ENCODE peak calls at places on chromosome 1, in ten cellular contexts. E, Z, F, K, T, B, J, Q, V and I are unnamed samples. For H3K4me1, the result is how much of the 10 kb centered on the place peaks cover.

GRCh38 chr1:112522621-112523020 is 13.9 kb downstream of the WNT2B start:
- DNase-seq in E (no peak), Z (no peak), F (no peak), K (no peak), T (no peak), B (no peak), J (peak), Q (no peak), V (no peak), I (no peak)

GRCh38 chr1:183989078-183989577 is 48.4 kb downstream of the COLGALT2 start:
- DNase-seq in E (no peak), Z (no peak), F (peak), K (no peak), T (no peak), B (peak), J (peak), Q (no peak), V (peak), I (peak)

GRCh38 chr1:93715529-93716126 is 34.0 kb upstream of the BCAR3 start:
- DNase-seq in E (peak), Z (no peak), F (peak), K (peak), T (no peak), B (no peak), J (peak), Q (no peak), V (peak), I (no peak)

GRCh38 chr1:180928272-180929230 is 15.9 kb downstream of the KIAA1614 start:
- DNase-seq in E (no peak), Z (no peak), F (no peak), K (no peak), T (peak), B (no peak), J (no peak), Q (no peak), V (no peak), I (no peak)

GRCh38 chr1:37513795-37514349 is 694 bp downstream of the MEAF6 start:
- DNase-seq in E (peak), Z (peak), F (no peak), K (peak), T (no peak), B (peak), J (no peak), Q (peak), V (no peak), I (no peak)

GRCh38 chr1:32138965-32139364 is 31.1 kb downstream of the KPNA6 start:
- DNase-seq in E (no peak), Z (no peak), F (no peak), K (no peak), T (no peak), B (no peak), J (peak), Q (no peak), V (no peak), I (no peak)

GRCh38 chr1:215023151-215023832 is 59.2 kb upstream of the KCNK2 start:
- DNase-seq in E (no peak), Z (no peak), F (no peak), K (no peak), T (no peak), B (no peak), J (peak), Q (no peak), V (no peak), I (no peak)

GRCh38 chr1:58572691-58573090 is 4.4 kb downstream of the TACSTD2 start:
- DNase-seq in E (no peak), Z (no peak), F (no peak), K (peak), T (no peak), B (peak), J (no peak), Q (no peak), V (no peak), I (no peak)

GRCh38 chr1:151175910-151176309 is at the start of gene TMOD4:
- DNase-seq in E (peak), Z (no peak), F (no peak), K (no peak), T (no peak), B (no peak), J (peak), Q (no peak), V (no peak), I (no peak)

GRCh38 chr1:234628099-234628498 is 18.1 kb upstream of the IRF2BP2 start:
- DNase-seq in E (no peak), Z (no peak), F (no peak), K (no peak), T (no peak), B (peak), J (peak), Q (no peak), V (no peak), I (no peak)

GRCh38 chr1:205986291-205986690 is 16.9 kb downstream of the RAB7B start:
- DNase-seq in E (no peak), Z (no peak), F (no peak), K (no peak), T (no peak), B (no peak), J (no peak), Q (peak), V (no peak), I (no peak)

GRCh38 chr1:205983925-205984725 is 19.1 kb downstream of the RAB7B start:
- DNase-seq in E (peak), Z (peak), F (peak), K (peak), T (peak), B (peak), J (peak), Q (peak), V (peak), I (no peak)

GRCh38 chr1:228339059-228339704 is 67.5 kb downstream of the TRIM11 start:
- DNase-seq in E (no peak), Z (peak), F (no peak), K (no peak), T (peak), B (peak), J (no peak), Q (no peak), V (no peak), I (no peak)

GRCh38 chr1:195580988-195581387 is 1027.3 kb downstream of the KCNT2 start:
- DNase-seq in E (no peak), Z (no peak), F (no peak), K (no peak), T (no peak), B (no peak), J (no peak), Q (no peak), V (no peak), I (no peak)

GRCh38 chr1:172704446-172705176 is 45.7 kb downstream of the FASLG start:
- DNase-seq in E (no peak), Z (no peak), F (no peak), K (no peak), T (no peak), B (no peak), J (no peak), Q (no peak), V (no peak), I (no peak)

GRCh38 chr1:177425241-177425640 is 254.5 kb downstream of the BRINP2 start:
- DNase-seq in E (no peak), Z (no peak), F (no peak), K (no peak), T (no peak), B (no peak), J (no peak), Q (no peak), V (no peak), I (no peak)

GRCh38 chr1:153679337-153680119 is 1.0 kb downstream of the NPR1 start:
- DNase-seq in E (no peak), Z (no peak), F (no peak), K (peak), T (peak), B (peak), J (no peak), Q (no peak), V (peak), I (no peak)

GRCh38 chr1:172429324-172430127 is 9.0 kb downstream of the C1orf105 start:
- DNase-seq in E (peak), Z (peak), F (no peak), K (no peak), T (no peak), B (peak), J (peak), Q (peak), V (no peak), I (peak)

GRCh38 chr1:28437260-28437923 is 67.9 kb downstream of the PHACTR4 start:
- DNase-seq in E (no peak), Z (no peak), F (peak), K (no peak), T (no peak), B (peak), J (peak), Q (no peak), V (no peak), I (no peak)

GRCh38 chr1:41501581-41501980 is 17.1 kb upstream of the EDN2 start:
- DNase-seq in E (no peak), Z (no peak), F (no peak), K (no peak), T (no peak), B (peak), J (no peak), Q (no peak), V (no peak), I (no peak)

GRCh38 chr1:54970901-54971300 is 9.5 kb upstream of the TMEM61 start:
- DNase-seq in E (no peak), Z (no peak), F (no peak), K (no peak), T (no peak), B (no peak), J (no peak), Q (no peak), V (no peak), I (no peak)

GRCh38 chr1:101004061-101004460 is 21.5 kb downstream of the DPH5 start:
- DNase-seq in E (no peak), Z (no peak), F (no peak), K (no peak), T (no peak), B (no peak), J (peak), Q (no peak), V (no peak), I (no peak)

GRCh38 chr1:79551321-79551720 is 544.8 kb upstream of the ADGRL4 start:
- DNase-seq in E (no peak), Z (no peak), F (no peak), K (no peak), T (no peak), B (no peak), J (peak), Q (no peak), V (no peak), I (no peak)

GRCh38 chr1:85585845-85586244 is 5.3 kb downstream of the CCN1 start:
- DNase-seq in E (no peak), Z (no peak), F (no peak), K (no peak), T (no peak), B (no peak), J (peak), Q (no peak), V (no peak), I (no peak)

GRCh38 chr1:34115233-34115632 is 49.8 kb downstream of the CSMD2 start:
- DNase-seq in E (no peak), Z (no peak), F (no peak), K (no peak), T (no peak), B (no peak), J (no peak), Q (no peak), V (no peak), I (no peak)

GRCh38 chr1:235160395-235160964 is 570 bp downstream of the RBM34 start:
- DNase-seq in E (peak), Z (no peak), F (no peak), K (no peak), T (no peak), B (no peak), J (peak), Q (peak), V (no peak), I (no peak)

GRCh38 chr1:68954841-68955240 is 458.0 kb upstream of the DEPDC1 start:
- DNase-seq in E (no peak), Z (no peak), F (no peak), K (no peak), T (no peak), B (no peak), J (no peak), Q (no peak), V (no peak), I (no peak)

GRCh38 chr1:89574621-89575020 is 50.0 kb downstream of the LRRC8B start:
- DNase-seq in E (no peak), Z (no peak), F (no peak), K (no peak), T (no peak), B (no peak), J (no peak), Q (no peak), V (no peak), I (no peak)

GRCh38 chr1:55773189-55773940 is 558.2 kb upstream of the USP24 start:
- DNase-seq in E (no peak), Z (no peak), F (no peak), K (no peak), T (no peak), B (peak), J (peak), Q (no peak), V (no peak), I (no peak)

GRCh38 chr1:59705849-59706599 is 108.7 kb upstream of the HOOK1 start:
- DNase-seq in E (no peak), Z (no peak), F (peak), K (no peak), T (no peak), B (no peak), J (no peak), Q (no peak), V (no peak), I (no peak)

GRCh38 chr1:109628540-109629321 is 9.1 kb downstream of the AMPD2 start:
- DNase-seq in E (no peak), Z (no peak), F (no peak), K (no peak), T (no peak), B (no peak), J (no peak), Q (no peak), V (no peak), I (no peak)

GRCh38 chr1:53878492-53879105 is 11.0 kb downstream of the YIPF1 start:
- DNase-seq in E (peak), Z (no peak), F (no peak), K (no peak), T (no peak), B (no peak), J (peak), Q (peak), V (no peak), I (no peak)

GRCh38 chr1:15683411-15684039 is 595 bp upstream of the PLEKHM2 start:
- DNase-seq in E (no peak), Z (no peak), F (no peak), K (peak), T (no peak), B (no peak), J (no peak), Q (no peak), V (no peak), I (no peak)

GRCh38 chr1:22808186-22808845 is 97.7 kb downstream of the EPHB2 start:
- DNase-seq in E (peak), Z (no peak), F (peak), K (no peak), T (no peak), B (no peak), J (no peak), Q (no peak), V (no peak), I (no peak)

GRCh38 chr1:7302873-7303272 is 468.2 kb upstream of the VAMP3 start:
- DNase-seq in E (no peak), Z (no peak), F (no peak), K (no peak), T (no peak), B (no peak), J (no peak), Q (no peak), V (no peak), I (no peak)

GRCh38 chr1:244273845-244274619 is 177.7 kb downstream of the ADSS2 start:
- DNase-seq in E (no peak), Z (no peak), F (peak), K (peak), T (no peak), B (peak), J (peak), Q (no peak), V (peak), I (no peak)

GRCh38 chr1:203267347-203267846 is 37.9 kb upstream of the BTG2 start:
- DNase-seq in E (peak), Z (peak), F (peak), K (peak), T (peak), B (peak), J (peak), Q (peak), V (peak), I (no peak)

GRCh38 chr1:34360574-34360973 is 183.9 kb downstream of the C1orf94 start:
- DNase-seq in E (no peak), Z (no peak), F (no peak), K (no peak), T (no peak), B (no peak), J (no peak), Q (peak), V (no peak), I (peak)

GRCh38 chr1:9759939-9760338 is 63.8 kb downstream of the CLSTN1 start:
- DNase-seq in E (no peak), Z (no peak), F (no peak), K (no peak), T (no peak), B (no peak), J (no peak), Q (no peak), V (no peak), I (no peak)

GRCh38 chr1:9763914-9764313 is 59.9 kb downstream of the CLSTN1 start:
- DNase-seq in E (no peak), Z (no peak), F (no peak), K (no peak), T (no peak), B (no peak), J (no peak), Q (no peak), V (no peak), I (no peak)

GRCh38 chr1:9758559-9759121 is 65.1 kb downstream of the CLSTN1 start:
- DNase-seq in E (no peak), Z (no peak), F (no peak), K (no peak), T (no peak), B (no peak), J (no peak), Q (no peak), V (no peak), I (no peak)

GRCh38 chr1:9760824-9761223 is 62.9 kb downstream of the CLSTN1 start:
- DNase-seq in E (no peak), Z (no peak), F (no peak), K (no peak), T (no peak), B (no peak), J (no peak), Q (no peak), V (no peak), I (no peak)

GRCh38 chr1:9761855-9762254 is 61.9 kb downstream of the CLSTN1 start:
- DNase-seq in E (no peak), Z (no peak), F (no peak), K (no peak), T (no peak), B (no peak), J (no peak), Q (no peak), V (no peak), I (no peak)
- H3K4me1 ChIP-seq in E (under half), Z (under half), F (under half), K (under half), T (under half), B (under half), J (under half), Q (under half), V (under half), I (under half)

GRCh38 chr1:3029481-3029961 is 8.3 kb downstream of the ACTRT2 start:
- DNase-seq in E (no peak), Z (no peak), F (peak), K (peak), T (no peak), B (no peak), J (no peak), Q (no peak), V (no peak), I (no peak)

GRCh38 chr1:3032371-3032862 is 11.2 kb downstream of the ACTRT2 start:
- DNase-seq in E (no peak), Z (no peak), F (no peak), K (peak), T (peak), B (no peak), J (no peak), Q (no peak), V (no peak), I (no peak)

GRCh38 chr1:3029991-3030662 is 8.9 kb downstream of the ACTRT2 start:
- DNase-seq in E (no peak), Z (no peak), F (peak), K (peak), T (no peak), B (no peak), J (no peak), Q (no peak), V (no peak), I (no peak)

GRCh38 chr1:3031401-3032221 is 10.3 kb downstream of the ACTRT2 start:
- DNase-seq in E (no peak), Z (no peak), F (peak), K (peak), T (peak), B (no peak), J (no peak), Q (no peak), V (no peak), I (no peak)

GRCh38 chr1:3030663-3031381 is 9.6 kb downstream of the ACTRT2 start:
- DNase-seq in E (no peak), Z (no peak), F (peak), K (peak), T (peak), B (no peak), J (no peak), Q (no peak), V (no peak), I (no peak)
- H3K4me1 ChIP-seq in E (under half), Z (under half), F (under half), K (under half), T (under half), B (under half), J (under half), Q (under half), V (under half), I (under half)

GRCh38 chr1:213995603-213996002 is 7.8 kb downstream of the PROX1 start:
- DNase-seq in E (no peak), Z (no peak), F (no peak), K (no peak), T (no peak), B (no peak), J (no peak), Q (no peak), V (no peak), I (no peak)
- H3K4me1 ChIP-seq in E (under half), Z (under half), F (under half), K (under half), T (under half), B (under half), J (under half), Q (under half), V (under half), I (under half)

DNA sequence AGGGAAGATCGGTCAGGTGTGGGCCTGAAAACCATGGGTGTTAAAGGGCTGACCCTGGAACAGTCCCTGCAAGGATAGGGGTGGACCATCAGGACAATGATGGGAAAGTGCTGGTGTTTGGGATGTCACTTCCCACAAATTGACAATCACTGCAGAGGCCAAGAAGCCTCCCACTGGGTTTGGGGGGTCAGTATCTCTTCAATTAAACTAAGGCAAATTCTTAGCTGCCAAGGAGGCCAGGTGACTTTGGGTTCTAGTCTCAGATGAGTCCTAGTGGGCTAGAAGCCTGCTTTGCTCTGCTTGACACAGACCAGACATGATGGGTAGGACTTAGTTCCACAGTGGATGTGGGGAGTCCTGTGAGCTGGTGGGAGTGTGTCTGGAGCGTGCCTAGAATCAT is 29.3 kb upstream of the KCNA2 start:
- DNase-seq in E (no peak), Z (no peak), F (no peak), K (no peak), T (no peak), B (no peak), J (no peak), Q (no peak), V (no peak), I (no peak)
- H3K4me1 ChIP-seq in E (under half), Z (under half), F (under half), K (under half), T (under half), B (under half), J (under half), Q (half or more), V (under half), I (half or more)

DNA sequence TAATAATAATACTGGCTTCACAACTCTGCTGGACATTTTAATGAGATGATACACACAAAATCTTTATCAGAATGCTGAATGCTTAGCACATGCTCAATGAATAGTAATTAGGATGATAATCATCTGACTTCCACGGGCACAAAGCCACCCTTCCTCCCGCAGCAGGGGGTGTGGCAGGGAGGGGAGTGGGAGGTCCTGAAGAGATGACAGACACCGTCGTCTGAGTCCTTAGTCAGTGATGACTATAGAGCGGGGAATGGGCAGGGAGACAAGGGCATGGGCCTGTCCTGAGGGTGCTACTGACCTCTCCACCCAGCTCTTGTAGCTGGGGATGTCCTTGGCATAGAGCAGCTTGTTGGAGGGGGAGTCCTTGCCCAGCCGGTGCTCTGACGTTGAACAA is 117.6 kb upstream of the CD34 start:
- DNase-seq in E (no peak), Z (no peak), F (no peak), K (no peak), T (no peak), B (no peak), J (no peak), Q (no peak), V (no peak), I (no peak)
- H3K4me1 ChIP-seq in E (under half), Z (under half), F (under half), K (under half), T (under half), B (under half), J (under half), Q (under half), V (under half), I (under half)

GRCh38 chr1:43317817-43318471 is 17.2 kb downstream of the TIE1 start:
- DNase-seq in E (no peak), Z (no peak), F (no peak), K (peak), T (no peak), B (no peak), J (no peak), Q (no peak), V (no peak), I (no peak)

GRCh38 chr1:43319766-43320165 is 17.9 kb upstream of the MPL start:
- DNase-seq in E (no peak), Z (no peak), F (no peak), K (no peak), T (no peak), B (no peak), J (no peak), Q (no peak), V (no peak), I (no peak)

GRCh38 chr1:43321331-43321891 is 16.2 kb upstream of the MPL start:
- DNase-seq in E (no peak), Z (no peak), F (no peak), K (peak), T (no peak), B (no peak), J (no peak), Q (no peak), V (no peak), I (no peak)

GRCh38 chr1:43318831-43319230 is 18.0 kb downstream of the TIE1 start:
- DNase-seq in E (no peak), Z (no peak), F (no peak), K (peak), T (no peak), B (no peak), J (no peak), Q (no peak), V (no peak), I (no peak)

GRCh38 chr1:43319288-43319687 is 18.3 kb upstream of the MPL start:
- DNase-seq in E (no peak), Z (no peak), F (no peak), K (peak), T (no peak), B (no peak), J (no peak), Q (no peak), V (no peak), I (no peak)
- H3K4me1 ChIP-seq in E (under half), Z (under half), F (under half), K (under half), T (under half), B (under half), J (under half), Q (under half), V (under half), I (under half)